ENCODE peak calls at places on chromosomes 13 and 19, in four cellular contexts. One of them, this sample, is unnamed.

GRCh38 chr13:50015263-50015662 is at the start of gene KCNRG:
- DNase-seq in tibial nerve: no peak
- DNase-seq in BE2C: no peak
- DNase-seq in endodermal cell: no peak
- DNase-seq in this sample: no peak

GRCh38 chr19:10936661-10937084 is 8.1 kb downstream of the TIMM29 start:
- DNase-seq in BE2C: peak; percentile 80
- DNase-seq in tibial nerve: no peak
- DNase-seq in endodermal cell: peak; percentile 84
- DNase-seq in this sample: peak; percentile 59

GRCh38 chr13:74424455-74424854 is 290.3 kb upstream of the KLF12 start:
- DNase-seq in tibial nerve: no peak
- DNase-seq in BE2C: no peak
- DNase-seq in endodermal cell: no peak
- DNase-seq in this sample: no peak

GRCh38 chr13:19955873-19956559 is 2.5 kb upstream of the ZMYM2 start:
- DNase-seq in endodermal cell: no peak
- DNase-seq in BE2C: no peak
- DNase-seq in tibial nerve: no peak
- DNase-seq in this sample: no peak

GRCh38 chr13:32624441-32624840 is 38.2 kb downstream of the PDS5B start:
- DNase-seq in tibial nerve: no peak
- DNase-seq in endodermal cell: no peak
- DNase-seq in BE2C: no peak
- DNase-seq in this sample: no peak

GRCh38 chr19:9584073-9584833 is at the start of gene ZNF121:
- DNase-seq in BE2C: peak; percentile 89
- DNase-seq in endodermal cell: peak; percentile 96
- DNase-seq in tibial nerve: peak; percentile 64
- DNase-seq in this sample: peak; percentile 78

GRCh38 chr13:36029171-36029570 is 102.0 kb downstream of the DCLK1 start:
- DNase-seq in endodermal cell: no peak
- DNase-seq in tibial nerve: no peak
- DNase-seq in BE2C: no peak
- DNase-seq in this sample: no peak

GRCh38 chr13:92547256-92547655 is 679.4 kb upstream of the GPC6 start:
- DNase-seq in tibial nerve: no peak
- DNase-seq in endodermal cell: no peak
- DNase-seq in BE2C: no peak
- DNase-seq in this sample: no peak

GRCh38 chr13:113804017-113804702 is 45.1 kb downstream of the TMEM255B start:
- DNase-seq in BE2C: no peak
- DNase-seq in endodermal cell: no peak
- DNase-seq in tibial nerve: no peak
- DNase-seq in this sample: no peak

GRCh38 chr19:5799247-5800241 is 5.3 kb upstream of the NRTN start:
- DNase-seq in tibial nerve: no peak
- DNase-seq in BE2C: peak; percentile 87
- DNase-seq in endodermal cell: no peak
- DNase-seq in this sample: no peak

GRCh38 chr13:112708560-112709240 is 18.9 kb downstream of the ATP11A start:
- DNase-seq in tibial nerve: no peak
- DNase-seq in BE2C: no peak
- DNase-seq in endodermal cell: no peak
- DNase-seq in this sample: no peak

GRCh38 chr19:45137179-45137761 is 23.5 kb downstream of the NKPD1 start:
- DNase-seq in tibial nerve: no peak
- DNase-seq in BE2C: peak; percentile 11
- DNase-seq in endodermal cell: no peak
- DNase-seq in this sample: no peak

GRCh38 chr19:42199440-42200115 is 17.9 kb downstream of the DEDD2 start:
- DNase-seq in endodermal cell: peak; percentile 86
- DNase-seq in tibial nerve: no peak
- DNase-seq in BE2C: no peak
- DNase-seq in this sample: no peak

GRCh38 chr19:1811942-1812425 is at the start of gene ATP8B3:
- DNase-seq in BE2C: no peak
- DNase-seq in endodermal cell: no peak
- DNase-seq in tibial nerve: no peak
- DNase-seq in this sample: no peak

GRCh38 chr19:4557971-4558941 is 1.2 kb downstream of the SEMA6B start:
- DNase-seq in tibial nerve: no peak
- DNase-seq in endodermal cell: peak; percentile 90
- DNase-seq in BE2C: peak; percentile 64
- DNase-seq in this sample: peak; percentile 70

GRCh38 chr13:99870541-99870940 is 101.0 kb downstream of the ZIC5 start:
- DNase-seq in endodermal cell: no peak
- DNase-seq in BE2C: no peak
- DNase-seq in tibial nerve: no peak
- DNase-seq in this sample: no peak

GRCh38 chr19:30686252-30686762 is 314.1 kb downstream of the ZNF536 start:
- DNase-seq in tibial nerve: no peak
- DNase-seq in BE2C: peak; percentile 27
- DNase-seq in endodermal cell: peak; percentile 43
- DNase-seq in this sample: no peak
- TF ChIP-seq CTCF in tibial nerve: peak; percentile 26
- TF ChIP-seq CTCF in BE2C: peak; percentile 47
- TF ChIP-seq CTCF in endodermal cell: peak; percentile 37
- TF ChIP-seq CTCF in this sample: no peak

DNA sequence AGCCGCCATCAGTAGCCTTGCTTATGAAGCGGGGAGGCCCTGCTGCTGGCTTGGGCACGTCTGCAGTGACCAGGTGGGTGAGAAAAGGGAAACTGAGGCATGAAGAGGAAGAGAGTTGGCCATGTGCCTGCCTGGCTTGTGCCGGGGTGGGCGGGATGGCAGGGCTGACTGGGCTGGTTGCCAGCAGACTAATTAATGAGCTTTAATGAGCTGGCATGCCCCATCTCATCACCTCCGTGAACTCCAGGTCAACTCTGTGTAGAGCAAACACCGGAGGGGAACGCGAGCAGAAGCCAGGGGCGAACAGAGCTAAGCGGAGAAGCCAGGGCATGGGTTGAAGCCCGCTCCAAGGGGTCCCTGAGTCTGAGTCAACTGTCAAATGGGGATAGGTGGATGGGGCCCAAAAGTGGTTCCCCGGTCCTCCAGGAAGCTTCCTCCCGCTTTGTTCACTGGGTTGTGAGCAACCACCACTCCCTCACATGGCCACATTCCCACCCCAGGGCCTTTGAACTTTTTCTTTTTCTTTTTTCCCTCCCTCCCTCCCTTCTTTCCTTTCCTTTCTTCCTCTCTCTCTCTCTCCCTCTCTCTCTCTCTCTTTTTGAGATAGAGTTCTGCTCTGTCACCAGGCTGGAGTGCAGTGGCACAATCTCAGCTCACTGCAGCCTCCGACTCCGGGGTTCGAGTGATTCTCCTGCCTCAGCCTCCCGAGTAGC is 8.7 kb downstream of the NR2F6 start:
- DNase-seq in tibial nerve: no peak
- DNase-seq in BE2C: no peak
- DNase-seq in endodermal cell: no peak
- DNase-seq in this sample: no peak
- TF ChIP-seq CTCF in tibial nerve: no peak
- TF ChIP-seq CTCF in BE2C: no peak
- TF ChIP-seq CTCF in endodermal cell: no peak
- TF ChIP-seq CTCF in this sample: no peak

DNA sequence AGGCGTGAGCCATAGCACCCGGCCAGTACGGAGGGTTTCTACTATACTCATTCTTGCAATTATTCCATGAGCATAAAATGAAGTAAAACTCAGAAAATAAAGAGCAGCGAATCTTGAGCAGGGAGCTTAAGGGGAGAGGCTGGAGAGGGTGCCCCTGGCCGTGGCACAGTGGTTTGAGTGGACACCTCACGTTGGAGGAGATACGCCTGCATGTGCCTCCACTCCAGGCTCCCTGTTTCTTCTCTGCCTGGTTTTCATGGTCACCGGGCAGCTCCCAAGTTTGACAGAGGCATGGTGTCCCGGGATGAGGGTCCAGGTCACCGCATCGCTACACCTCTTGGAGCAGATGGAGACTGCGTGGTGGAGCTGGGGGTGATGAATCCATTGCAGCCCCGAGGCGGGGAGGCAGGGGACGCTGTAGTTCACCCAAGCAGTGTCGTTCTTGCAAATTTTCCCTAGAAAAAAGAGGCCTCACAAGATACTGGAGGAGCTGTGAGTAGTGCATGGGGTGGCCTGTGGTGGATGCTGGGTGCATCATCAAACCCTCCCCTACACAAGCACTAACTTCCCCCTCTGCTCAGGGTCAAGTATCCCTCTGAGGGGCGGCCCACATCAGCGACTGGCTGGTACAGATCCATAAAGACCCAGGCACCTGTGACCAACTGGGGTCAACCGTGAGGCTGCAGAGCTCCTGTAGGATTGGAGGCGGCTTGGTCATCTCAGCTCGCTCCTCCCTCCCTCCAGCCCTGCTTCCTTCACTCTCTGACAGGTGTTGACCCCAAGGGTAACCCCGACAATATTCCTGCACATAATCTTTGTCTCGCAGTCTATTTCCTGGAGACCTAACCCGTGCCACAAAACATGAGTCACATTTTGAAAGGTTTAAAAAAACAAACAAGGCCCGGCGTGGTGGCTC is 3.6 kb upstream of the MIER2 start:
- DNase-seq in BE2C: no peak
- DNase-seq in endodermal cell: peak; percentile 73
- DNase-seq in tibial nerve: no peak
- DNase-seq in this sample: no peak
- TF ChIP-seq CTCF in BE2C: peak; percentile 11
- TF ChIP-seq CTCF in endodermal cell: peak; percentile 64
- TF ChIP-seq CTCF in tibial nerve: no peak
- TF ChIP-seq CTCF in this sample: no peak

GRCh38 chr19:43739419-43739818 is 15.3 kb downstream of the SMG9 start:
- DNase-seq in BE2C: no peak
- DNase-seq in tibial nerve: no peak
- DNase-seq in endodermal cell: peak; percentile 49
- DNase-seq in this sample: no peak

GRCh38 chr19:43741075-43741840 is 13.5 kb downstream of the SMG9 start:
- DNase-seq in BE2C: no peak
- DNase-seq in tibial nerve: no peak
- DNase-seq in endodermal cell: no peak
- DNase-seq in this sample: no peak

GRCh38 chr19:43739836-43740235 is 14.9 kb downstream of the SMG9 start:
- DNase-seq in tibial nerve: no peak
- DNase-seq in endodermal cell: no peak
- DNase-seq in BE2C: no peak
- DNase-seq in this sample: no peak

GRCh38 chr19:43735957-43736356 is 18.8 kb downstream of the SMG9 start:
- DNase-seq in BE2C: no peak
- DNase-seq in tibial nerve: no peak
- DNase-seq in endodermal cell: no peak
- DNase-seq in this sample: no peak

DNA sequence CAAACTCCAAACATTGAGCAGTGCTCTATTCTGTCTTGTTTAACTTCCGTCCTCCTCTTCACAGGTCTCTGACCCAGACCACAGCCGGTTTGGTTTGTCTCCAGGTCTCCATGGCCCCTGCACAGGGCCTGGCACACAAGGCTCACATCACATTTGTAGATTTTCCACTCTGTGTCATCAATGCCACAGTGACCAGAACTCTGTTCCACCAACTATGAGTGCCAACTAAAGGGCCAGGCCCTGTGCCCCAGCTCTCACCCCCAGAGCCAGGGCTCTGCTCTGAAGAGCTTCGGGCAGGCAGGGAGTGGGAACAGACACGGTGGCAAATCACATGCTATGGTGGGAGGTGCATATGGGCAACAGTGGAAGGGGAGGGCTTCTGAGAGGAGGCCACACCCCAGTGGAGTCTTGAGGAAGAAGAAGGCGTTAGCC is 16.0 kb downstream of the SMG9 start:
- DNase-seq in BE2C: no peak
- DNase-seq in tibial nerve: no peak
- DNase-seq in endodermal cell: peak; percentile 71
- DNase-seq in this sample: no peak
- TF ChIP-seq CTCF in BE2C: no peak
- TF ChIP-seq CTCF in tibial nerve: no peak
- TF ChIP-seq CTCF in endodermal cell: no peak
- TF ChIP-seq CTCF in this sample: no peak

GRCh38 chr19:459724-460511 is 915 bp downstream of the SHC2 start:
- DNase-seq in endodermal cell: peak; percentile 90
- DNase-seq in BE2C: peak; percentile 46
- DNase-seq in tibial nerve: peak; percentile 43
- DNase-seq in this sample: peak; percentile 63
- TF ChIP-seq CTCF in endodermal cell: no peak
- TF ChIP-seq CTCF in BE2C: no peak
- TF ChIP-seq CTCF in tibial nerve: no peak
- TF ChIP-seq CTCF in this sample: no peak

This sample was measured in neural crest cell.